ENCODE peak calls at places on chromosome 17, in seven cellular contexts. M is uterus; L is foreskin keratinocyte; P is CD8-positive, alpha-beta memory T cell; F is PC-9; C is cardiac muscle cell; G is kidney. J is an unnamed sample.

GRCh38 chr17:39231587-39232551 is 6.1 kb upstream of the STAC2 start:
- DNase-seq in M (peak; percentile 51), L (no peak), P (peak; percentile 54), F (no peak), C (peak; percentile 63), G (peak; percentile 72), J (no peak)

GRCh38 chr17:33523577-33523981 is 230.5 kb upstream of the ASIC2 start:
- DNase-seq in M (peak; percentile 58), L (peak; percentile 52), P (no peak), F (no peak), C (peak; percentile 10), G (no peak), J (no peak)

GRCh38 chr17:499836-500543 is 147.4 kb upstream of the RPH3AL start:
- DNase-seq in M (no peak), L (no peak), P (no peak), F (no peak), C (no peak), G (no peak), J (no peak)

GRCh38 chr17:74465378-74466110 is 890 bp upstream of the CD300A start:
- DNase-seq in M (no peak), L (no peak), P (no peak), F (no peak), C (no peak), G (no peak), J (no peak)

GRCh38 chr17:18328643-18329204 is 13.6 kb downstream of the SMCR8 start:
- DNase-seq in M (no peak), L (no peak), P (no peak), F (no peak), C (no peak), G (no peak), J (no peak)

GRCh38 chr17:9842057-9842758 is 16.5 kb downstream of the GLP2R start:
- DNase-seq in M (peak; percentile 84), L (no peak), P (no peak), F (no peak), C (peak; percentile 90), G (no peak), J (peak; percentile 54)

GRCh38 chr17:62321451-62321850 is 58.9 kb upstream of the EFCAB3 start:
- DNase-seq in M (no peak), L (peak; percentile 5), P (no peak), F (no peak), C (peak; percentile 43), G (no peak), J (no peak)

GRCh38 chr17:36993227-36993626 is 44.5 kb downstream of the AATF start:
- DNase-seq in M (no peak), L (no peak), P (no peak), F (no peak), C (no peak), G (no peak), J (no peak)

GRCh38 chr17:45139533-45139920 is 4.0 kb downstream of the ACBD4 start:
- DNase-seq in M (no peak), L (no peak), P (no peak), F (no peak), C (no peak), G (no peak), J (no peak)

GRCh38 chr17:33674685-33675084 is 381.6 kb upstream of the ASIC2 start:
- DNase-seq in M (peak; percentile 37), L (peak; percentile 26), P (peak; percentile 4), F (peak; percentile 37), C (peak; percentile 63), G (no peak), J (no peak)

GRCh38 chr17:42276359-42276608 is at the start of gene STAT5B:
- DNase-seq in M (peak; percentile 54), L (no peak), P (peak; percentile 60), F (peak; percentile 61), C (peak; percentile 71), G (peak; percentile 87), J (no peak)

GRCh38 chr17:9003355-9004131 is 17.8 kb upstream of the NTN1 start:
- DNase-seq in M (no peak), L (peak; percentile 11), P (no peak), F (peak; percentile 16), C (no peak), G (no peak), J (no peak)

GRCh38 chr17:18326039-18326438 is 10.9 kb downstream of the SMCR8 start:
- DNase-seq in M (no peak), L (no peak), P (no peak), F (no peak), C (no peak), G (no peak), J (no peak)

GRCh38 chr17:33121756-33122155 is 130.1 kb downstream of the SPACA3 start:
- DNase-seq in M (no peak), L (no peak), P (no peak), F (no peak), C (no peak), G (no peak), J (no peak)

GRCh38 chr17:45775148-45775547 is 9.0 kb upstream of the CRHR1 start:
- DNase-seq in M (no peak), L (no peak), P (no peak), F (no peak), C (no peak), G (no peak), J (no peak)

GRCh38 chr17:2416010-2416734 is 15.3 kb upstream of the MNT start:
- DNase-seq in M (peak; percentile 94), L (peak; percentile 58), P (peak; percentile 85), F (peak; percentile 91), C (peak; percentile 93), G (peak; percentile 92), J (peak; percentile 84)

GRCh38 chr17:45279898-45280297 is 18.0 kb upstream of the SPATA32 start:
- DNase-seq in M (no peak), L (no peak), P (no peak), F (no peak), C (no peak), G (peak; percentile 6), J (no peak)

GRCh38 chr17:77320046-77320445 is 179.3 kb downstream of the SEC14L1 start:
- DNase-seq in M (peak; percentile 70), L (peak; percentile 42), P (no peak), F (no peak), C (peak; percentile 89), G (peak; percentile 83), J (no peak)

GRCh38 chr17:2108170-2108569 is 53.3 kb downstream of the HIC1 start:
- DNase-seq in M (no peak), L (no peak), P (no peak), F (no peak), C (no peak), G (no peak), J (no peak)

DNA sequence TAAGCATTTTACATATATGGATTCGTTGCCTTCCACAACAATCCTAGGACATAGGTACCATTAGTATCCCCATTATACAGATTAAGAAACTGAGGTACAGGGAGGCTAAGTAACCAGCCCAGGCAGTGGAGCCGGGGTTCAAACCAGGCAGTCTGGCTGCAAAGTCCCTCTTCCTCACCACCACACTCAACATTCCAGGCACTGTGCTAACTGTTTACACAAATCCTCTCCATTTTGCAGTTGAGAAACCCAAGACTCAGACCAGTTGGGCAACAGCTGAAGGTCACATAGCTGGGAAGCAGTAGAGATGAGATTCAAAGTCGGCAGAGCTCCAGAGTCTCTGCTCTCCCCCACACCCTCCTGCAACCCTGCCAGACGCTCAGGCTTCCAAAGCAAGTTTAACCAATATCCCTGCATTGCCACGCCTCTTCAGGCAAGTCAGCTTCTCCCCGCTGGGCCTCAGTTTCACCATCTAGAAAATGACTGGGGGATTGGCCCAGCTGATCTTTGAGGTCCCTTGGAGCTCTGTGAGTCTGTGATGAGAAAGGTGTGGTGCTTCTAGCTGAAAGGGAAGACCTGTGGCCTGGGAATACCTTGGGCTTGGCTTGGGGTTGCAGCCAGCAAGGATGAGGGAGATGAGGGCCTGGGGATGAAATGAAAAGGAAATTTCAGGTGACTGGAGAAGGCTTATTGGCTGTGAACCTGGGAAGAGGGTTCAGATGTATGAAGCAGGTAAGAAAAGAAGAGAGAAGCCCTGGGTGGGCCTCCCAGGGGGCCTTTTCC is 14.0 kb downstream of the CCR7 start:
- DNase-seq in M (peak; percentile 93), L (no peak), P (no peak), F (no peak), C (peak; percentile 99), G (peak; percentile 91), J (peak; percentile 52)
- H3K4me1 ChIP-seq in M (peaks cover 17% of the 10 kb centered on the region), L (peaks cover 17% of the 10 kb centered on the region), P (peaks cover 98% of the 10 kb centered on the region), F (peaks cover 51% of the 10 kb centered on the region), C (peaks cover 27% of the 10 kb centered on the region), G (peaks cover 19% of the 10 kb centered on the region), J (peaks cover 68% of the 10 kb centered on the region)

GRCh38 chr17:50482516-50482915 is 3.9 kb downstream of the RSAD1 start:
- DNase-seq in M (peak; percentile 97), L (peak; percentile 72), P (peak; percentile 60), F (peak; percentile 90), C (peak; percentile 97), G (peak; percentile 97), J (peak; percentile 84)
- H3K27ac ChIP-seq in M (peak overlapping the region; percentile 91), L (no peak overlapping the region), P (no peak overlapping the region), F (peak overlapping the region; percentile 46), C (no peak overlapping the region), G (peak overlapping the region; percentile 74), J (peak overlapping the region; percentile 40)

DNA sequence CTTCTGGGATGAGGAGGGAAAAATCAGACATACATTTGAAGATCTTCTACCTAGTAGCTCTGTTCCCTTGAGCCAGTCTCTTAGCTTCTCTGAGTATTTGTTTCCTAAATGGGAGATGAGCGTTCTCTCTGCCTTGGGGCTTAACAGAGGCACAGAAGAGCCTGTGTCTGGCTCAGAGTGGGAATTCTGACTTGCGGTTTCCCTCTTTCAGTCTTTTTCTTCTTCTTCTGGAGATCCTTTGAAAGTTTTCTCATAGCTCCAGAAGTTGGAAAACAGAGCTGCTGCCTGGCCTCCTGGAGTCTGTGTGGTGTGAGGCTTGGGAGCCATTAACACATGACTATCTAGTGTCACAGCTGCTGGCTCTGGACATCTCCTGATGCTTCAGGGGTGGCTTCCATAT is 167.9 kb downstream of the MSI2 start:
- DNase-seq in M (no peak), L (no peak), P (no peak), F (no peak), C (no peak), G (no peak), J (no peak)
- H3K4me1 ChIP-seq in M (no peaks in the 10 kb centered on the region), L (no peaks in the 10 kb centered on the region), P (no peaks in the 10 kb centered on the region), F (peaks cover 8% of the 10 kb centered on the region), C (peaks cover 7% of the 10 kb centered on the region), G (no peaks in the 10 kb centered on the region), J (peaks cover 25% of the 10 kb centered on the region)

GRCh38 chr17:31699281-31699680 is 159.8 kb downstream of the COPRS start:
- DNase-seq in M (no peak), L (peak; percentile 32), P (no peak), F (no peak), C (no peak), G (no peak), J (no peak)
- H3K27ac ChIP-seq in M (no peak overlapping the region), L (no peak overlapping the region), P (no peak overlapping the region), F (no peak overlapping the region), C (no peak overlapping the region), G (no peak overlapping the region), J (no peak overlapping the region)

GRCh38 chr17:44119798-44120197 is 3.6 kb downstream of the HDAC5 start:
- DNase-seq in M (no peak), L (no peak), P (no peak), F (no peak), C (no peak), G (no peak), J (no peak)
- H3K4me1 ChIP-seq in M (peaks cover 9% of the 10 kb centered on the region), L (peaks cover 2% of the 10 kb centered on the region), P (peaks cover 24% of the 10 kb centered on the region), F (peaks cover 7% of the 10 kb centered on the region), C (peaks cover 35% of the 10 kb centered on the region), G (peaks cover 12% of the 10 kb centered on the region), J (peaks cover 32% of the 10 kb centered on the region)

DNA sequence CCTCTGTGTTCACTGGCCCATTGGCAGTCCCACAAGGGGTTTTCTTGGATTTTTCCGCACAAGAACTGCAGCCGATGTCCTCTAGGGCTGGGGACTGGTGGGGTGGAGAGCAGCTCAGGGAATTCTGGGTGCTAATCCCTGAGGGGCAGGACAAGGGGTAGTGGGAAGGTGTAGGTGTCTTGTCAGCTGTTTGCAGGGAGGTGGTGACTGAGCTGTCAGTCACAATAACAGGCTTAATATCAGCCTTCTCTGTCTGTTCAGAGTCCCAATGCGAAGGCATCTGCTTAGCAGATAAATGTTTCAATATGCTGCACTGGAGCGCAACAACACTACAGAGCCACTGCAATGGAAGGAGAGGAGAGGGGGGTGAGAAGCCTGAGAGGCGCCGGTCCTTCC is 10.1 kb upstream of the DHRS13 start:
- DNase-seq in M (no peak), L (no peak), P (no peak), F (no peak), C (no peak), G (no peak), J (no peak)
- H3K27ac ChIP-seq in M (no peak overlapping the region), L (no peak overlapping the region), P (no peak overlapping the region), F (no peak overlapping the region), C (no peak overlapping the region), G (no peak overlapping the region), J (no peak overlapping the region)

J was measured in SJSA1.